ENCODE peak calls at places on chromosomes 12 and 14, in eight cellular contexts. X is HuH-7.5; L is activated naive CD4-positive, alpha-beta T cell treated with anti-CD3 and anti-CD28 coated beads, Interleukin-2, amount 50 U/mL, for 72 hours; K is stimulated activated CD8-positive, alpha-beta memory T cell treated with anti-CD3 and anti-CD28 coated beads, Interleukin-2, amount 100 ng/mL, for 1 hour; W is kidney epithelial cell; Z is fibroblast of the conjunctiva; U is D341Med; S is NCI-H146. C is an unnamed sample.

GRCh38 chr14:71117839-71118743 is 210.8 kb downstream of the PCNX1 start:
- DNase-seq in X (no peak), L (no peak), K (no peak), W (peak), Z (peak), U (no peak), S (no peak), C (no peak)

GRCh38 chr12:30145351-30146017 is 361.7 kb upstream of the TMTC1 start:
- DNase-seq in X (no peak), L (no peak), K (no peak), W (no peak), Z (no peak), U (no peak), S (peak), C (no peak)

GRCh38 chr12:76109879-76110278 is 25.4 kb upstream of the NAP1L1 start:
- DNase-seq in X (no peak), L (no peak), K (no peak), W (no peak), Z (no peak), U (no peak), S (no peak), C (no peak)

GRCh38 chr12:48787791-48788521 is 933 bp downstream of the ADCY6 start:
- DNase-seq in X (no peak), L (no peak), K (no peak), W (no peak), Z (no peak), U (no peak), S (no peak), C (no peak)

GRCh38 chr12:103109861-103110260 is 152.4 kb downstream of the ASCL1 start:
- DNase-seq in X (no peak), L (no peak), K (no peak), W (no peak), Z (no peak), U (no peak), S (no peak), C (no peak)

GRCh38 chr12:5083955-5084849 is 40.5 kb downstream of the KCNA5 start:
- DNase-seq in X (peak), L (no peak), K (no peak), W (peak), Z (peak), U (peak), S (peak), C (no peak)

GRCh38 chr12:3122841-3123678 is 45.9 kb downstream of the TSPAN9 start:
- DNase-seq in X (no peak), L (no peak), K (no peak), W (no peak), Z (no peak), U (no peak), S (peak), C (no peak)

GRCh38 chr14:73861060-73861459 is 9.4 kb downstream of the PTGR2 start:
- DNase-seq in X (no peak), L (no peak), K (no peak), W (no peak), Z (no peak), U (no peak), S (no peak), C (no peak)

GRCh38 chr14:32043624-32044023 is 33.5 kb upstream of the ARHGAP5 start:
- DNase-seq in X (no peak), L (no peak), K (no peak), W (no peak), Z (no peak), U (no peak), S (no peak), C (no peak)

GRCh38 chr12:63323942-63324341 is 172.9 kb upstream of the AVPR1A start:
- DNase-seq in X (no peak), L (no peak), K (no peak), W (no peak), Z (no peak), U (no peak), S (no peak), C (no peak)

GRCh38 chr14:57739543-57739942 is 126.3 kb downstream of the SLC35F4 start:
- DNase-seq in X (no peak), L (no peak), K (no peak), W (no peak), Z (no peak), U (no peak), S (no peak), C (no peak)

GRCh38 chr12:131867891-131868675 is 26.3 kb upstream of the ULK1 start:
- DNase-seq in X (no peak), L (no peak), K (no peak), W (no peak), Z (no peak), U (peak), S (no peak), C (no peak)

GRCh38 chr14:101223561-101224162 is 320.1 kb upstream of the RTL1 start:
- DNase-seq in X (no peak), L (no peak), K (no peak), W (no peak), Z (no peak), U (peak), S (no peak), C (no peak)

GRCh38 chr14:103074699-103075341 is 9.2 kb upstream of the LBHD2 start:
- DNase-seq in X (peak), L (no peak), K (no peak), W (no peak), Z (no peak), U (peak), S (peak), C (no peak)

GRCh38 chr14:50762001-50762930 is 68.7 kb downstream of the NIN start:
- DNase-seq in X (no peak), L (no peak), K (no peak), W (no peak), Z (no peak), U (no peak), S (no peak), C (no peak)

GRCh38 chr12:43914391-43914790 is 78.5 kb downstream of the TMEM117 start:
- DNase-seq in X (no peak), L (no peak), K (no peak), W (no peak), Z (no peak), U (no peak), S (no peak), C (no peak)

GRCh38 chr12:27226319-27226984 is 17.6 kb upstream of the STK38L start:
- DNase-seq in X (no peak), L (no peak), K (no peak), W (no peak), Z (no peak), U (no peak), S (peak), C (no peak)

GRCh38 chr12:112005419-112006395 is 7.3 kb downstream of the TMEM116 start:
- DNase-seq in X (peak), L (no peak), K (no peak), W (no peak), Z (no peak), U (no peak), S (peak), C (no peak)

GRCh38 chr12:132766380-132767085 is 4.9 kb upstream of the ANKLE2 start:
- DNase-seq in X (no peak), L (no peak), K (no peak), W (no peak), Z (no peak), U (no peak), S (no peak), C (no peak)

GRCh38 chr12:49854976-49855375 is 12.1 kb upstream of the BCDIN3D start:
- DNase-seq in X (no peak), L (no peak), K (no peak), W (no peak), Z (no peak), U (no peak), S (no peak), C (no peak)